ENCODE peak calls at places on chromosomes 13 and 19, in four cellular contexts. H is GM12878, E is HepG2, M is K562. Z is an unnamed sample.

GRCh38 chr13:110872034-110872767 is 42.7 kb downstream of the ANKRD10 start:
- DNase-seq in M (peak), H (no peak), E (no peak), Z (no peak)

GRCh38 chr13:84439108-84439507 is 556.8 kb upstream of the SLITRK1 start:
- DNase-seq in E (no peak), H (no peak), M (no peak), Z (no peak)

GRCh38 chr13:71968025-71968424 is 101.0 kb upstream of the DACH1 start:
- DNase-seq in E (no peak), M (no peak), H (no peak), Z (peak)

GRCh38 chr13:103272770-103273169 is 206.6 kb upstream of the SLC10A2 start:
- DNase-seq in M (no peak), E (no peak), H (no peak), Z (no peak)

GRCh38 chr13:42539670-42540069 is 34.3 kb upstream of the TNFSF11 start:
- DNase-seq in M (no peak), H (no peak), E (no peak), Z (no peak)

GRCh38 chr19:35908977-35909683 is 1.0 kb upstream of the TYROBP start:
- DNase-seq in H (no peak), M (peak), E (no peak), Z (no peak)

GRCh38 chr19:35921012-35921411 is 12.9 kb upstream of the TYROBP start:
- DNase-seq in H (no peak), M (no peak), E (no peak), Z (no peak)

GRCh38 chr13:54004026-54004699 is 975.5 kb downstream of the OLFM4 start:
- DNase-seq in H (no peak), E (no peak), M (no peak), Z (no peak)

DNA sequence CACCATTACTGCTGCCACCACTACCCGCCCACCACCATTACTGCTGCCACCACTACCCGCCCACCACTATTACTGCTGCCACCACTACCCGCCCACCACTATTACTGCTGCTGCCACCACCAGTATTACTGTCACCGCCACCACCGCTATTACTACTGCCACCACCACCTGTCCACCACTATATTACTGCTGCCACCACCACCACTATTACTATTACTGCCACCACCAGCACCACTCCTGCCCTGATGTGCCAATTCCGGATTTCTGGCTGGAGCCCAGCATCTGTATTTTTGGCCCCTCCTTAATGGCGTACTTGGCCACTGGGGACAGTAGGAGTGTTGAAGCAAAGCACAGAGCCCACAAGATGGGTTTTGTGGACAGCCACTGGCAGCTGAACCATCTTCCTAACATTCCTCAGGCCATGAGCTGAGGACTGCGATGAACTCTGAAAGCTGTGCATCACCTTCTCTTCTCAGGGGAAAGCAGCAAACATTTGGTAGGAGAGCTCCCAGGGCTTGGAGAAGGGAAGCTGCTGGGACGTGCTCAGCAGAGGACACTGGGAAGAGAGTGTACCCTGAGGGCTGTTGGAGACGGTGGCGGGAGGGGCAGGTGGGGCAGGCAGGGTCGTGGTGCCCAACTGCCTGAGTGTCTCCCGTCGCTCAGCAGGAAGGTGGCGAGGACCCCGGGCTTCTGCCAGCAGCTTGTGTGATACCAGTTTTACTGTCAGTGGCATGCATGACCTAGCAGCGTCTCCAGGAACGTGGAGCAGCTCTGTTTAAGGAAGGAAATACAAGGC is 23.0 kb downstream of the CUL4A start:
- DNase-seq in H (no peak), M (no peak), E (no peak), Z (no peak)
- TF ChIP-seq ETV6 in H (no peak), M (no peak), E (no peak), Z (no peak)

GRCh38 chr13:36329355-36329754 is 16.8 kb downstream of the SPART start:
- DNase-seq in M (no peak), H (no peak), E (no peak), Z (no peak)
- TF ChIP-seq ETV6 in M (no peak), H (no peak), E (no peak), Z (no peak)

GRCh38 chr19:45528149-45528743 is 21.0 kb downstream of the VASP start:
- DNase-seq in M (peak), E (no peak), H (no peak), Z (peak)
- TF ChIP-seq ETV6 in M (no peak), E (no peak), H (no peak), Z (no peak)

GRCh38 chr19:37926711-37927110 is 19.7 kb downstream of the SIPA1L3 start:
- DNase-seq in E (no peak), H (no peak), M (no peak), Z (no peak)
- TF ChIP-seq ETV6 in E (no peak), H (no peak), M (no peak), Z (no peak)

GRCh38 chr19:4969292-4969771 is 419 bp downstream of the KDM4B start:
- DNase-seq in H (no peak), E (no peak), M (no peak), Z (no peak)

GRCh38 chr19:4968462-4969291 is at the start of gene KDM4B:
- DNase-seq in E (peak), M (peak), H (peak), Z (peak)

GRCh38 chr19:4970558-4971423 is 1.9 kb downstream of the KDM4B start:
- DNase-seq in H (no peak), M (peak), E (peak), Z (no peak)

GRCh38 chr19:4971424-4971793 is 2.5 kb downstream of the KDM4B start:
- DNase-seq in H (no peak), M (peak), E (peak), Z (peak)

DNA sequence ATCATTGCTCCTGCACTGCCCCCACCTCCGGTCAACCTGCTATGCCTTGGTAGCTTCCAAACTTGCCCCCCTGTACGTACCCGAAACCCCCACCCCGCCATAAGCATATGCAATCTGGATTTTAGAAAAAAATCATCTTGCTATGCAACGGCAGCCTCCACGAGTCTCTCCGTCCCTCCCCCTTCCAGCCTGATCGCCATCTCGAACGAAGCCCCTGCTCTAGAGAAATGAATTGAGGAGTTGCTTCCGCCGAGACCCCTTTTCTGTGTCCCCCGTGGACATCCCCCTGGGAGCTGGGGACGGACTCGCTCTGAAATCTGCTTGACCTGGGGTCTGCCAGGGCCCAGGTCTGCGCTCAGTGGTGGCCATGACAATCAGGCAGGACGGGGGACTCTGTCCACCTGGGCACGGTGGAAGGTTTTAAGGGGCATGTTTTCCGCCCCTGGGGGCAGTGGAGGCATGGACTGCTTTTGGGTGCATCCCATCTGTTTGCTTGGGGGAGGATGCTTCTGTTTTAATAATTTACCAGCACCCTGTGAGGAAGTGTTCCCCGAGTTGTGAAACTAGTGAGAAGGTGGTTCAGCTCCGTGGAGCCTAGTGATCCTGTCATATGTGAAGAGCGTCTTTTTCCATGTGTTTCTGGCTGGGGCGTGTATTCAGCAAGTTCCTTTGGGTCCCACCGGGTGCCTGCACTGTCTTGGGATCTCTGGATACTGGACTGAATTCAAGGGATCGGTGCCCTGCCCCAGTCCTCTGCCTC is 1.0 kb downstream of the KDM4B start:
- DNase-seq in E (no peak), H (peak), M (no peak), Z (no peak)
- TF ChIP-seq ETV6 in E (no peak), H (no peak), M (no peak), Z (no peak)

DNA sequence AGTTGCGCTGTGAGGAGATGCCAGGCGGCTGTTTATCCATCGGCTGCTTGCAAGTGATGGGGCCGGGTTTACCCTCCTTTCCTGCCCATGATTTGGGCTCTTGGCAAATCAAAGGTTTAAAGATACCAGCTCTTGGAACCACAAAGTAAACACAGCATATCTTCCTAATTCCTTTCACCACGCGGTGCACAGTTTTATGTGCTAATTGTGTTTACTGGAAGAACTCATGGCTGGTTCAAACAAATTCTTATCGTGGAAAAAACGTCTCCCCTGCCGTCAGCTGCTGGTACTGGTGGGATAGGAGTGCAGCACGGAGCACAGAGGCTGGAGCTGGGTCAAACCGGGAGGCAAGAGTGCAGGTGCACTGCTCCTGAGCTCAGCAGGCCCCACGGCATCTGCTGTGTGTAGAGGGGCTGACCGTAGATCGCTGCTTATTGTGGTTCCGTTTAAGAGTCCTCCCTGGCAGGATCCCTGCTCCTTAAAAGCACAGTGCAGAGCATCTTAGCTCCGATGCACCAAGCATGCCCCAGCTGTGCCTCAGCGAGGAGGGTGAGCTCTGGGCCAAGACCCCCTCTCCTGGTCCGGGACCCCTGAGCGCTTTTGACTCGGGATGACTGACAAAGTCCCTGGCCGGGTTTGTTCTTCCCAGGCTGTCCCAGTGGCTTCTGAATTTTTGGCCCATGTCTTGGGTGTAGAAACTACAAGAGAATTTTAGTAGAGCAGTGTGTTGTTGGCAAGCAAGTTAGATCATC is 51.3 kb upstream of the GAS6 start:
- DNase-seq in H (no peak), E (no peak), M (no peak), Z (no peak)
- TF ChIP-seq ETV6 in H (no peak), E (no peak), M (no peak), Z (no peak)

GRCh38 chr13:23918208-23918607 is 20.9 kb upstream of the C1QTNF9B start:
- DNase-seq in H (no peak), E (no peak), M (no peak), Z (no peak)

GRCh38 chr13:23923031-23923430 is 25.7 kb upstream of the C1QTNF9B start:
- DNase-seq in H (no peak), E (no peak), M (no peak), Z (no peak)

GRCh38 chr13:23919006-23919405 is 21.7 kb upstream of the C1QTNF9B start:
- DNase-seq in M (no peak), H (no peak), E (no peak), Z (no peak)

GRCh38 chr13:23922005-23922932 is 25.0 kb upstream of the C1QTNF9B start:
- DNase-seq in M (no peak), E (no peak), H (no peak), Z (no peak)

GRCh38 chr13:23921451-23921888 is 24.2 kb upstream of the C1QTNF9B start:
- DNase-seq in H (no peak), M (peak), E (peak), Z (peak)
- TF ChIP-seq ETV6 in H (no peak), M (no peak), E (no peak), Z (no peak)

DNA sequence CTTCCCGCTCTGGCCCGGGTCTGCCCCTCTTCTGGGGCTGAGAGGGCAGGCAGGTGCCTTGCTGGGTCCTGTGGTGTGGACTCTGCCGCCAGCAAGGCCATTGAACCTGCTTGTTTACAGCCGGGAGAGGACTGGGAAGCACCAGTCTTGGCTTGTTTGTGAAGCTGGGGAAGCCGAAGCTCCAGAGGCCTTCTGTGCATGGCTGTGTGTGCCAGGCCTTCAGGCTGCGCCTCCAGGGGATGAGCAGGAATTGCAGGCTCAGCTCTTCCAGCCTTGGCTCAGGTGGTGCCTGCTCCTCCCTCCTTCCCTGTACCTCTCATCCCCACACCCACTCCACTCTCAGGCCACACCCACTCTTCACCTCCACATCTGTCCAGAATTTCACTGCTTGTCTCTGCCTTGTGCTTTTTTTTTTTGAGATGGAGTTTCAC is 17.5 kb downstream of the NDUFB7 start:
- DNase-seq in E (peak), H (no peak), M (no peak), Z (no peak)
- TF ChIP-seq ETV6 in E (no peak), H (no peak), M (no peak), Z (no peak)

Z was measured in WTC11.